ENCODE peak calls at places on chromosomes 2 and 18, in five cellular contexts. One of them, this sample, is unnamed. For H3K27me3, the result is how much of the 10 kb centered on the place peaks cover.

GRCh38 chr18:26579941-26580618 is 31.7 kb upstream of the KCTD1 start:
- DNase-seq in right atrium auricular region: no peak
- DNase-seq in heart right ventricle: no peak
- DNase-seq in uterus: no peak
- DNase-seq in thyroid gland: no peak
- DNase-seq in this sample: peak

GRCh38 chr2:184598313-184599053 is at the start of gene ZNF804A:
- DNase-seq in right atrium auricular region: peak
- DNase-seq in uterus: no peak
- DNase-seq in heart right ventricle: peak
- DNase-seq in thyroid gland: peak
- DNase-seq in this sample: peak

GRCh38 chr2:25372405-25373268 is 30.9 kb upstream of the DNMT3A start:
- DNase-seq in thyroid gland: no peak
- DNase-seq in uterus: no peak
- DNase-seq in heart right ventricle: no peak
- DNase-seq in right atrium auricular region: no peak
- DNase-seq in this sample: no peak

GRCh38 chr2:14975401-14975800 is 342.9 kb downstream of the LRATD1 start:
- DNase-seq in heart right ventricle: no peak
- DNase-seq in uterus: no peak
- DNase-seq in right atrium auricular region: no peak
- DNase-seq in thyroid gland: no peak
- DNase-seq in this sample: no peak

GRCh38 chr2:25378731-25379490 is 37.2 kb upstream of the DNMT3A start:
- DNase-seq in uterus: no peak
- DNase-seq in heart right ventricle: no peak
- DNase-seq in thyroid gland: no peak
- DNase-seq in right atrium auricular region: no peak
- DNase-seq in this sample: no peak

GRCh38 chr2:56583796-56584313 is 400.1 kb downstream of the CCDC85A start:
- DNase-seq in heart right ventricle: no peak
- DNase-seq in uterus: no peak
- DNase-seq in right atrium auricular region: no peak
- DNase-seq in thyroid gland: no peak
- DNase-seq in this sample: no peak

GRCh38 chr18:48660346-48661228 is 121.8 kb downstream of the CTIF start:
- DNase-seq in right atrium auricular region: no peak
- DNase-seq in thyroid gland: no peak
- DNase-seq in heart right ventricle: no peak
- DNase-seq in uterus: peak
- DNase-seq in this sample: no peak

GRCh38 chr18:41761329-41762028 is 193.6 kb upstream of the PIK3C3 start:
- DNase-seq in uterus: no peak
- DNase-seq in right atrium auricular region: no peak
- DNase-seq in heart right ventricle: no peak
- DNase-seq in thyroid gland: no peak
- DNase-seq in this sample: no peak

GRCh38 chr2:184920451-184920965 is 322.2 kb downstream of the ZNF804A start:
- DNase-seq in right atrium auricular region: no peak
- DNase-seq in heart right ventricle: no peak
- DNase-seq in thyroid gland: no peak
- DNase-seq in uterus: no peak
- DNase-seq in this sample: no peak

GRCh38 chr2:33437815-33438214 is 38.6 kb upstream of the RASGRP3 start:
- DNase-seq in uterus: no peak
- DNase-seq in heart right ventricle: no peak
- DNase-seq in thyroid gland: no peak
- DNase-seq in right atrium auricular region: no peak
- DNase-seq in this sample: no peak

GRCh38 chr2:156199588-156199987 is 132.9 kb downstream of the NR4A2 start:
- DNase-seq in right atrium auricular region: no peak
- DNase-seq in thyroid gland: no peak
- DNase-seq in heart right ventricle: no peak
- DNase-seq in uterus: no peak
- DNase-seq in this sample: no peak

GRCh38 chr2:44118257-44118656 is 50.4 kb upstream of the PPM1B start:
- DNase-seq in uterus: no peak
- DNase-seq in heart right ventricle: no peak
- DNase-seq in thyroid gland: no peak
- DNase-seq in right atrium auricular region: no peak
- DNase-seq in this sample: no peak

GRCh38 chr2:232387451-232388171 is 9.1 kb downstream of the ALPP start:
- DNase-seq in right atrium auricular region: no peak
- DNase-seq in heart right ventricle: no peak
- DNase-seq in uterus: no peak
- DNase-seq in thyroid gland: no peak
- DNase-seq in this sample: no peak

GRCh38 chr2:188202777-188203176 is 88.9 kb upstream of the GULP1 start:
- DNase-seq in thyroid gland: no peak
- DNase-seq in uterus: no peak
- DNase-seq in heart right ventricle: no peak
- DNase-seq in right atrium auricular region: no peak
- DNase-seq in this sample: no peak

GRCh38 chr2:188201639-188202038 is 90.0 kb upstream of the GULP1 start:
- DNase-seq in uterus: no peak
- DNase-seq in right atrium auricular region: no peak
- DNase-seq in thyroid gland: no peak
- DNase-seq in heart right ventricle: no peak
- DNase-seq in this sample: no peak

GRCh38 chr2:188196343-188197008 is 95.2 kb upstream of the GULP1 start:
- DNase-seq in heart right ventricle: no peak
- DNase-seq in uterus: no peak
- DNase-seq in thyroid gland: no peak
- DNase-seq in right atrium auricular region: no peak
- DNase-seq in this sample: no peak

GRCh38 chr2:188203756-188204155 is 87.9 kb upstream of the GULP1 start:
- DNase-seq in right atrium auricular region: no peak
- DNase-seq in heart right ventricle: no peak
- DNase-seq in thyroid gland: no peak
- DNase-seq in uterus: no peak
- DNase-seq in this sample: no peak

DNA sequence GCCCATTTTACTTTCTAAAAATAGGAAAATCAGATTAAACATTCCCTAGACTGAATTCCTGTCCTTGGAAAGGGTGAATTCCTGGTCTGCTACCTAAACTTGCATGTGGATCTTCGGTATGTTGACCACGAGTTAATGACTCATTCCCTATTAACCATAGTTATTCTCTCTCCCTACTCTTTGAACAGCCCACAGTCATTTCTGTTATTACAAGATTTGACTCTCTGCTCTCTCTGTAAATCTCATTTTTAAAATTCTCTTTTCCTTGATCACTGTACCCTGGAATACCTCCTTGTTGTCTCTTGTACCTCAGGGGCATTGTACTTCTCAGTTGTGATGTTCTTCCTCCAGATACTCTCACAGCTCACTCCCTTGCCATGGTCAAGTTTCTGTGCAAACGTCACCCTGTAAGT is 92.0 kb upstream of the GULP1 start:
- DNase-seq in right atrium auricular region: no peak
- DNase-seq in heart right ventricle: no peak
- DNase-seq in uterus: no peak
- DNase-seq in thyroid gland: no peak
- DNase-seq in this sample: no peak
- H3K27ac ChIP-seq in right atrium auricular region: no peak
- H3K27ac ChIP-seq in heart right ventricle: no peak
- H3K27ac ChIP-seq in uterus: peak
- H3K27ac ChIP-seq in thyroid gland: no peak
- H3K27ac ChIP-seq in this sample: no peak

DNA sequence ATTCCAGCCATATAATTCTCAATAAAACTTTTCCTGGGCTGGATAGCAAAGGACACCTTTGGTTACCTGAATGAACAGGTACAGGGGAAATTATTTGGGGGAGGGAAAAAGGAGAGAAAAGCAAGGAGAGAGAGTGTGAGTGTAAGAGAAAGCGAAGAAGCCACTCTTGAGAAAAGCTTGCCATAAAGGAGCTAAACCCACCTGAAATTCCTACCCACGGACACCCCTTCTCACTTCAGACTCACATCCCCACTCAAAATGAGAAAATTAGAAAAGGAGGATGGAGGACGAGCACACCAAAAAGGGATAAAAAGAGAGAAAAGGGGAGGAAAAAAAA is 354 bp downstream of the ZEB2 start:
- DNase-seq in thyroid gland: no peak
- DNase-seq in right atrium auricular region: no peak
- DNase-seq in uterus: no peak
- DNase-seq in heart right ventricle: no peak
- DNase-seq in this sample: no peak
- H3K27me3 ChIP-seq in thyroid gland: under half
- H3K27me3 ChIP-seq in right atrium auricular region: under half
- H3K27me3 ChIP-seq in uterus: under half
- H3K27me3 ChIP-seq in heart right ventricle: under half
- H3K27me3 ChIP-seq in this sample: under half

DNA sequence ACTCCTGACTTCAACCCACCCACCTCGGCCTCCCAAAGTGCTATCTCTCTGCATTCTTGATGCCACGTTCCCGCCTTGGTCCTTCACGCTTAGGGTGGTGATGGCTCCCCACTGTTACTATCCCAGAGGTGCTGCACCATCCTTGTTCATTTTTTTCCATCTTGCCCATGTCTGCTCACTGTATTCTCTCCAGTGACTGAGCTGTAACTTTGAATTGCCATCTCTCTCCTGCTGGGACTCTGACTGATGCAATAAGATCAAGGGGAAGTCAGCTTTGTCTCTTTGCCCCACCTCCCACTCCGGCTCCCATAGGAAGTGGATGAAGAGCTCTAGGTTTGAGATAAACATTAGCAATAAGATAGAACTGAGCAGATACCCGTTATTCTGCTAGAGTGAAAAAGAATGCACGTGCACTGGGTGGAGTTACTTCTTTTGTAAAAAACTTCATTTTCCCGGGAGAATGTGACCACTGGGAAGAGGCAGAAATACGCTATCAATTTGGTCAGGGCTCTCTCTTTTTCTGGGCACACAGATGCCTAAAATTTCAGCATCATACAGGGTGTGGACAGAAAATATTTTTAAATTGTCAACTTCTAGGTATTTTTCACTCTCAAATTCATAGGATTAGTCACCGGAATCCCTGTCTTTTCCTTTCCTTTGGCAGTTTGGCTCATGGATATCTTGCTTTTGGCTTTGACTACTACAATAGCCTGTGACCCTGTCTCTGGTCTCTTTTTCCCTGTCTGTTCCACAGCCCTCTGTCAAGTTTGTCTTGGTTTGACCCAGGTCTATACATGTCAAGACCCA is 105.4 kb downstream of the POLR1A start:
- DNase-seq in right atrium auricular region: no peak
- DNase-seq in heart right ventricle: no peak
- DNase-seq in uterus: no peak
- DNase-seq in thyroid gland: no peak
- DNase-seq in this sample: no peak
- H3K27ac ChIP-seq in right atrium auricular region: no peak
- H3K27ac ChIP-seq in heart right ventricle: no peak
- H3K27ac ChIP-seq in uterus: peak
- H3K27ac ChIP-seq in thyroid gland: peak
- H3K27ac ChIP-seq in this sample: no peak

GRCh38 chr2:170339324-170339723 is 161.4 kb downstream of the MYO3B start:
- DNase-seq in thyroid gland: peak
- DNase-seq in right atrium auricular region: no peak
- DNase-seq in uterus: no peak
- DNase-seq in heart right ventricle: no peak
- DNase-seq in this sample: no peak

GRCh38 chr2:170339753-170340692 is 162.1 kb downstream of the MYO3B start:
- DNase-seq in thyroid gland: no peak
- DNase-seq in uterus: no peak
- DNase-seq in heart right ventricle: no peak
- DNase-seq in right atrium auricular region: no peak
- DNase-seq in this sample: no peak

GRCh38 chr2:170340693-170341068 is 162.7 kb downstream of the MYO3B start:
- DNase-seq in thyroid gland: no peak
- DNase-seq in uterus: no peak
- DNase-seq in heart right ventricle: no peak
- DNase-seq in right atrium auricular region: no peak
- DNase-seq in this sample: no peak

GRCh38 chr2:170335351-170335750 is 157.4 kb downstream of the MYO3B start:
- DNase-seq in heart right ventricle: no peak
- DNase-seq in right atrium auricular region: no peak
- DNase-seq in uterus: no peak
- DNase-seq in thyroid gland: no peak
- DNase-seq in this sample: no peak

GRCh38 chr2:170336916-170337315 is 159.0 kb downstream of the MYO3B start:
- DNase-seq in thyroid gland: no peak
- DNase-seq in heart right ventricle: no peak
- DNase-seq in uterus: no peak
- DNase-seq in right atrium auricular region: no peak
- DNase-seq in this sample: no peak
- H3K27me3 ChIP-seq in thyroid gland: under half
- H3K27me3 ChIP-seq in heart right ventricle: under half
- H3K27me3 ChIP-seq in uterus: under half
- H3K27me3 ChIP-seq in right atrium auricular region: under half
- H3K27me3 ChIP-seq in this sample: under half

GRCh38 chr2:9179572-9180201 is 26.9 kb upstream of the ASAP2 start:
- DNase-seq in heart right ventricle: peak
- DNase-seq in right atrium auricular region: peak
- DNase-seq in thyroid gland: peak
- DNase-seq in uterus: peak
- DNase-seq in this sample: peak
- H3K27ac ChIP-seq in heart right ventricle: peak
- H3K27ac ChIP-seq in right atrium auricular region: peak
- H3K27ac ChIP-seq in thyroid gland: peak
- H3K27ac ChIP-seq in uterus: peak
- H3K27ac ChIP-seq in this sample: peak

DNA sequence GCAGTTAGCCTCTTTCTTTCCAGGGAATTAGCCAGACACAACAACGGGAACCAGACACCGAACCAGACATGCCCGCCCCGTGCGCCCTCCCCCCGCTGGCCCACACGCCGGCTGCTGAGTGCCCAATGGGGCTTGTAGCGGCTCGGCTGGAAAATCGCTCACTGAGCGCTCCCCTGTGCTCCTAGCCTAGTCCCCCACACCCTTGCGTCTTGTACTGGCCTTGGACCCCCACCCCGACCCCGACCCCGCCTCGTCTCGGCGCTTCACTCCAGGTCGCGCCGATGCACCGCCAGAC is 1.3 kb downstream of the GAD1 start:
- DNase-seq in heart right ventricle: no peak
- DNase-seq in right atrium auricular region: no peak
- DNase-seq in thyroid gland: no peak
- DNase-seq in uterus: no peak
- DNase-seq in this sample: no peak
- H3K27me3 ChIP-seq in heart right ventricle: half or more
- H3K27me3 ChIP-seq in right atrium auricular region: half or more
- H3K27me3 ChIP-seq in thyroid gland: half or more
- H3K27me3 ChIP-seq in uterus: half or more
- H3K27me3 ChIP-seq in this sample: under half

This sample was measured in body of pancreas.